ENCODE peak calls at places on chromosomes 3 and 15, in nine cellular contexts. E is ELR, D is sigmoid colon, Q is NCI-H1048, R is esophagus squamous epithelium, S is M059J, J is cerebellum, O is posterior vena cava, G is T-helper 17 cell. P is an unnamed sample.

GRCh38 chr3:18308096-18308495 is 117.0 kb downstream of the SATB1 start:
- DNase-seq in D (no peak), J (no peak), R (no peak), Q (no peak), E (no peak), G (no peak), S (no peak), O (no peak), P (no peak)

GRCh38 chr3:141915016-141915415 is 38.6 kb downstream of the ATP1B3 start:
- DNase-seq in D (no peak), R (no peak), Q (no peak), J (no peak), O (no peak), S (no peak), G (no peak), E (no peak), P (no peak)

GRCh38 chr3:197088370-197088769 is 58.8 kb upstream of the MELTF start:
- DNase-seq in D (no peak), J (no peak), E (no peak), Q (no peak), R (no peak), O (no peak), S (no peak), G (no peak), P (no peak)

GRCh38 chr3:197960694-197961581 is 921 bp downstream of the LMLN start:
- DNase-seq in S (peak), R (no peak), D (no peak), G (no peak), Q (no peak), O (peak), E (peak), J (no peak), P (peak)

GRCh38 chr3:37433758-37434157 is 259.4 kb upstream of the LRRFIP2 start:
- DNase-seq in R (no peak), D (no peak), G (no peak), E (no peak), J (no peak), O (no peak), S (no peak), Q (no peak), P (no peak)

GRCh38 chr3:194285024-194285858 is 65.9 kb downstream of the CPN2 start:
- DNase-seq in R (no peak), Q (no peak), D (peak), J (no peak), S (peak), E (peak), O (no peak), G (no peak), P (no peak)

GRCh38 chr3:64223809-64224570 is 1.3 kb downstream of the PRICKLE2 start:
- DNase-seq in O (no peak), S (peak), R (no peak), E (peak), Q (no peak), G (no peak), D (no peak), J (no peak), P (no peak)

GRCh38 chr3:76886761-76887500 is 153.0 kb upstream of the ROBO2 start:
- DNase-seq in E (no peak), G (no peak), S (no peak), R (no peak), Q (no peak), O (no peak), J (no peak), D (no peak), P (no peak)

GRCh38 chr3:73602171-73602570 is 22.6 kb downstream of the PDZRN3 start:
- DNase-seq in J (no peak), R (no peak), O (no peak), E (peak), S (peak), G (no peak), Q (no peak), D (no peak), P (no peak)

GRCh38 chr3:70963412-70963811 is 620.1 kb downstream of the FOXP1 start:
- DNase-seq in J (no peak), D (no peak), E (no peak), S (no peak), R (no peak), Q (no peak), O (no peak), G (no peak), P (no peak)

GRCh38 chr3:28138047-28138446 is 103.4 kb upstream of the CMC1 start:
- DNase-seq in G (no peak), E (no peak), O (no peak), R (no peak), D (no peak), J (no peak), S (no peak), Q (no peak), P (no peak)

GRCh38 chr3:88596451-88596850 is 446.7 kb downstream of the C3orf38 start:
- DNase-seq in R (no peak), Q (no peak), D (no peak), G (no peak), S (peak), O (no peak), J (no peak), E (no peak), P (no peak)

GRCh38 chr3:107598926-107599754 is 76.4 kb downstream of the BBX start:
- DNase-seq in O (no peak), S (no peak), R (no peak), E (no peak), G (peak), D (peak), Q (no peak), J (peak), P (no peak)

GRCh38 chr3:37480003-37480402 is 305.6 kb upstream of the LRRFIP2 start:
- DNase-seq in J (peak), Q (no peak), S (no peak), E (no peak), R (no peak), O (no peak), D (peak), G (no peak), P (no peak)

GRCh38 chr3:39137991-39138803 is 15.2 kb downstream of the CSRNP1 start:
- DNase-seq in D (peak), J (no peak), S (no peak), E (no peak), G (no peak), R (no peak), Q (no peak), O (no peak), P (no peak)

GRCh38 chr15:66965201-66965900 is 100.1 kb upstream of the SMAD3 start:
- DNase-seq in E (no peak), R (no peak), G (no peak), O (no peak), J (no peak), D (no peak), Q (no peak), S (no peak), P (no peak)

GRCh38 chr3:126914226-126914625 is 68.7 kb upstream of the PLXNA1 start:
- DNase-seq in O (peak), G (no peak), R (no peak), D (no peak), J (peak), E (no peak), Q (no peak), S (no peak), P (no peak)

GRCh38 chr15:86611392-86612040 is 531.8 kb downstream of the AGBL1 start:
- DNase-seq in G (no peak), Q (no peak), O (no peak), J (no peak), E (peak), R (no peak), D (no peak), S (peak), P (no peak)

GRCh38 chr3:120021523-120021922 is 72.7 kb downstream of the GSK3B start:
- DNase-seq in E (peak), Q (no peak), O (no peak), R (no peak), G (no peak), D (no peak), J (no peak), S (peak), P (no peak)

GRCh38 chr15:64229129-64229724 is 66.4 kb upstream of the PPIB start:
- DNase-seq in G (no peak), J (no peak), E (no peak), O (no peak), R (no peak), D (no peak), S (no peak), Q (no peak), P (no peak)

GRCh38 chr3:194163697-194164096 is 27.7 kb downstream of the HES1 start:
- DNase-seq in R (no peak), J (no peak), O (no peak), S (no peak), G (no peak), Q (no peak), E (no peak), D (no peak), P (no peak)

GRCh38 chr3:82376883-82377282 is 615.4 kb upstream of the GBE1 start:
- DNase-seq in Q (no peak), G (no peak), R (no peak), J (no peak), D (no peak), O (no peak), S (no peak), E (peak), P (no peak)

GRCh38 chr3:184505479-184505878 is 56.1 kb upstream of the EPHB3 start:
- DNase-seq in E (no peak), D (no peak), R (no peak), S (no peak), J (no peak), G (no peak), O (no peak), Q (no peak), P (no peak)

GRCh38 chr3:143302638-143303171 is 183.1 kb downstream of the CHST2 start:
- DNase-seq in Q (no peak), S (peak), D (no peak), E (peak), G (no peak), R (no peak), J (no peak), O (peak), P (no peak)

GRCh38 chr3:78613366-78614008 is 1154.3 kb downstream of the ROBO1 start:
- DNase-seq in Q (no peak), E (no peak), O (no peak), G (no peak), R (no peak), J (no peak), D (no peak), S (no peak), P (no peak)

GRCh38 chr3:129462365-129462968 is 22.4 kb downstream of the IFT122 start:
- DNase-seq in R (no peak), E (no peak), D (no peak), O (no peak), G (no peak), J (no peak), S (no peak), Q (no peak), P (no peak)

GRCh38 chr15:40190591-40190990 is 29.7 kb downstream of the BUB1B start:
- DNase-seq in D (no peak), R (no peak), O (no peak), E (peak), G (no peak), Q (no peak), S (peak), J (no peak), P (no peak)

GRCh38 chr3:193831495-193832455 is 238.8 kb downstream of the OPA1 start:
- DNase-seq in G (no peak), O (no peak), J (peak), Q (no peak), R (peak), E (no peak), D (no peak), S (peak), P (no peak)

GRCh38 chr3:129890125-129890524 is 3.4 kb downstream of the TMCC1 start:
- DNase-seq in E (peak), R (no peak), D (no peak), G (no peak), Q (no peak), S (peak), O (no peak), J (no peak), P (no peak)

GRCh38 chr3:43865376-43865775 is 174.6 kb downstream of the ABHD5 start:
- DNase-seq in D (no peak), Q (no peak), R (no peak), G (no peak), E (no peak), J (no peak), S (no peak), O (no peak), P (no peak)

P was measured in thoracic aorta.